ENCODE peak calls at places on chromosomes 11 and 22, in seven cellular contexts. F is cardiac fibroblast, V is fibroblast of mammary gland, T is fibroblast of lung, W is left ventricle myocardium inferior, H is AG10803, C is upper lobe of right lung. R is an unnamed sample.
A peak's percentile ranks its signal among the peaks of the same experiment; 100 is the strongest.

GRCh38 chr11:113373981-113374560 is 13.5 kb upstream of the ANKK1 start:
- DNase-seq in F (no peak), V (no peak), T (no peak), W (no peak), H (no peak), C (no peak), R (no peak)

GRCh38 chr11:339963-340362 is 19.3 kb upstream of the IFITM3 start:
- DNase-seq in F (no peak), V (no peak), T (no peak), W (no peak), H (no peak), C (no peak), R (no peak)

GRCh38 chr22:39283312-39284141 is 35.9 kb downstream of the RPL3 start:
- DNase-seq in F (peak; percentile 74), V (no peak), T (peak; percentile 76), W (peak; percentile 63), H (no peak), C (peak; percentile 85), R (no peak)

GRCh38 chr11:44028816-44029506 is 18.8 kb upstream of the ACCSL start:
- DNase-seq in F (no peak), V (no peak), T (no peak), W (no peak), H (no peak), C (no peak), R (no peak)

GRCh38 chr11:106379265-106379664 is 301.8 kb downstream of the AASDHPPT start:
- DNase-seq in F (no peak), V (no peak), T (no peak), W (no peak), H (no peak), C (no peak), R (no peak)

GRCh38 chr11:130206141-130206540 is 46.6 kb downstream of the ST14 start:
- DNase-seq in F (no peak), V (no peak), T (no peak), W (no peak), H (no peak), C (peak; percentile 61), R (no peak)

GRCh38 chr11:101129203-101129943 is at the start of gene PGR:
- DNase-seq in F (no peak), V (peak; percentile 20), T (peak; percentile 12), W (peak; percentile 61), H (no peak), C (peak; percentile 70), R (no peak)

GRCh38 chr11:108246309-108246708 is 23.4 kb downstream of the ATM start:
- DNase-seq in F (no peak), V (no peak), T (no peak), W (no peak), H (no peak), C (no peak), R (no peak)

GRCh38 chr11:105937331-105937730 is 84.7 kb downstream of the MSANTD4 start:
- DNase-seq in F (peak; percentile 24), V (peak; percentile 30), T (peak; percentile 29), W (no peak), H (no peak), C (no peak), R (peak; percentile 37)

GRCh38 chr11:78354741-78355705 is 62.6 kb downstream of the GAB2 start:
- DNase-seq in F (peak; percentile 33), V (peak; percentile 18), T (peak; percentile 58), W (no peak), H (peak; percentile 79), C (peak; percentile 66), R (no peak)

GRCh38 chr22:23829845-23830372 is 8.9 kb downstream of the DERL3 start:
- DNase-seq in F (peak; percentile 90), V (peak; percentile 94), T (peak; percentile 94), W (no peak), H (peak; percentile 95), C (no peak), R (peak; percentile 82)

GRCh38 chr11:15720460-15720859 is 605.7 kb downstream of the INSC start:
- DNase-seq in F (no peak), V (no peak), T (peak; percentile 25), W (no peak), H (no peak), C (no peak), R (no peak)

GRCh38 chr11:128708660-128709059 is 14.8 kb downstream of the FLI1 start:
- DNase-seq in F (no peak), V (no peak), T (no peak), W (no peak), H (no peak), C (no peak), R (no peak)

GRCh38 chr11:72693271-72693968 is 19.2 kb upstream of the PDE2A start:
- DNase-seq in F (no peak), V (no peak), T (no peak), W (no peak), H (no peak), C (no peak), R (no peak)

GRCh38 chr22:30485362-30485988 is 13.7 kb upstream of the SEC14L3 start:
- DNase-seq in F (peak; percentile 63), V (peak; percentile 48), T (peak; percentile 48), W (peak; percentile 56), H (peak; percentile 44), C (peak; percentile 84), R (no peak)

GRCh38 chr22:42217019-42217751 is 53.3 kb downstream of the TCF20 start:
- DNase-seq in F (no peak), V (peak; percentile 3), T (peak; percentile 19), W (no peak), H (no peak), C (no peak), R (no peak)

GRCh38 chr11:36672815-36673450 is 74.9 kb upstream of the RAG2 start:
- DNase-seq in F (peak; percentile 63), V (peak; percentile 58), T (peak; percentile 61), W (no peak), H (peak; percentile 52), C (no peak), R (no peak)

GRCh38 chr22:39173787-39174497 is 21.5 kb upstream of the CBX7 start:
- DNase-seq in F (no peak), V (no peak), T (no peak), W (no peak), H (no peak), C (no peak), R (no peak)

GRCh38 chr11:103673773-103674172 is 362.7 kb upstream of the DDI1 start:
- DNase-seq in F (peak; percentile 69), V (peak; percentile 53), T (peak; percentile 63), W (no peak), H (peak; percentile 53), C (no peak), R (no peak)

GRCh38 chr11:37907461-37908223 is 1309.6 kb upstream of the RAG2 start:
- DNase-seq in F (no peak), V (no peak), T (no peak), W (no peak), H (no peak), C (no peak), R (no peak)

GRCh38 chr11:120835601-120836228 is 188.2 kb upstream of the TBCEL start:
- DNase-seq in F (no peak), V (peak; percentile 4), T (no peak), W (no peak), H (no peak), C (no peak), R (no peak)

GRCh38 chr22:20438678-20439492 is 1.3 kb upstream of the SCARF2 start:
- DNase-seq in F (peak; percentile 30), V (no peak), T (no peak), W (no peak), H (no peak), C (peak; percentile 64), R (no peak)
- TF ChIP-seq CTCF in F (peak; percentile 48), V (peak; percentile 30), T (peak; percentile 26), W (peak; percentile 39), H (peak; percentile 54), C (peak; percentile 19), R (peak; percentile 60)

GRCh38 chr11:9092085-9092484 is 686 bp upstream of the SCUBE2 start:
- DNase-seq in F (no peak), V (no peak), T (no peak), W (no peak), H (no peak), C (no peak), R (no peak)

GRCh38 chr11:9089061-9089460 is 2.3 kb downstream of the SCUBE2 start:
- DNase-seq in F (no peak), V (no peak), T (no peak), W (no peak), H (no peak), C (no peak), R (no peak)

GRCh38 chr11:9091044-9091936 is at the start of gene SCUBE2:
- DNase-seq in F (no peak), V (no peak), T (no peak), W (no peak), H (no peak), C (no peak), R (no peak)

GRCh38 chr11:9089636-9090035 is 1.8 kb downstream of the SCUBE2 start:
- DNase-seq in F (no peak), V (no peak), T (no peak), W (no peak), H (no peak), C (no peak), R (no peak)

GRCh38 chr11:9090488-9091043 is 833 bp downstream of the SCUBE2 start:
- DNase-seq in F (no peak), V (no peak), T (no peak), W (no peak), H (peak; percentile 8), C (no peak), R (no peak)
- H3K4me3 ChIP-seq in F (peak overlapping the region; percentile 42), V (peak overlapping the region; percentile 21), T (no peak overlapping the region), W (peak overlapping the region; percentile 68), H (peak overlapping the region; percentile 47), C (peak overlapping the region; percentile 51), R (peak overlapping the region; percentile 37)

GRCh38 chr11:27119396-27119795 is 78.8 kb downstream of the BBOX1 start:
- DNase-seq in F (no peak), V (no peak), T (no peak), W (no peak), H (no peak), C (no peak), R (no peak)

GRCh38 chr11:27120211-27120610 is 79.6 kb downstream of the BBOX1 start:
- DNase-seq in F (no peak), V (peak; percentile 89), T (peak; percentile 20), W (no peak), H (peak; percentile 37), C (no peak), R (no peak)

DNA sequence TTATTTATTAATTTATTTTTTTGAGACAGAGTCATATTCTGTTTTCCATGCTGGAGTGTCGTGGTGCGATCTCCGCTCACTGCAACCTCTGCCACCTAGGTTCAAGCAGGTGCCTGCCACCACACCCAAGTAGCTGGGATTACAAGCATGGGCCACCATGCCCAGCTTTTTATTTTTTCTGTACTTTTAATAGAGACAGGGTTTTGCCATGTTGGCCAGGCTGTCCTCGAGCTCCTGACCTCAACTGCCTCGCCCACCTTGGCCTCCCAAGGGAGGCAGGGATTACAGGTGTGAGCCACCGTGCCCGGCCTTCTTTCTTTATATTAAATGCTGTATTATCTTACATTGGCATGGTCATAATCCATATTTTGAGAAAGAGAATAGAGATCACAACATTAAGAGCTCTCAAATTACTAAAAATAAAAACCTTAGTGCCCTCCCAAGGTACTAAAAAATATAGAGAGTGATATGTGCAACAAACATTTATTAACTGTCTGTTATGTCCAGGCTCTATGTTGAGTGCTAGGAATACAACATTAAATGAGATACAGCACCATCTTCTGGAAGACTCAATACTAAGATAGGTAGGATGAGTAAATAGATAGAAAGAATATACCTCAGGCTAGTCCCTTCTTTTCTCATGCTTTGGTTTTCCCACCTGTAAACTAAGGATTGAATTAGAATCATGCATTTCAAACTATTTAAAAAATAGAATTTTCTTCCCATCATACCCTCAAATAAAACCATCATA is 84.1 kb downstream of the BBOX1 start:
- DNase-seq in F (peak; percentile 56), V (peak; percentile 63), T (peak; percentile 64), W (no peak), H (peak; percentile 59), C (no peak), R (no peak)
- TF ChIP-seq CTCF in F (no peak), V (peak; percentile 46), T (peak; percentile 30), W (no peak), H (peak; percentile 60), C (no peak), R (peak; percentile 29)

GRCh38 chr11:117300773-117301172 is 9.6 kb downstream of the BACE1-AS start:
- DNase-seq in F (peak; percentile 55), V (peak; percentile 16), T (no peak), W (no peak), H (no peak), C (no peak), R (no peak)
- H3K4me3 ChIP-seq in F (no peak overlapping the region), V (no peak overlapping the region), T (peak overlapping the region; percentile 4), W (no peak overlapping the region), H (no peak overlapping the region), C (no peak overlapping the region), R (no peak overlapping the region)

R was measured in BJ.